ENCODE peak calls at places on chromosomes 2 and 18, in ten cellular contexts. K, C, V, Q, I, U, J, X, L and E are unnamed samples.

GRCh38 chr2:63053889-63054725 is 3.5 kb downstream of the OTX1 start:
- DNase-seq in K (no peak), C (peak; percentile 78), V (no peak), Q (peak; percentile 8), I (no peak), U (no peak), J (no peak), X (peak; percentile 19), L (peak; percentile 96), E (peak; percentile 13)

GRCh38 chr2:239158641-239159475 is 242.0 kb downstream of the HDAC4 start:
- DNase-seq in K (no peak), C (peak; percentile 18), V (no peak), Q (no peak), I (no peak), U (no peak), J (no peak), X (no peak), L (no peak), E (no peak)

GRCh38 chr2:101355561-101356130 is 31.7 kb downstream of the CREG2 start:
- DNase-seq in K (no peak), C (no peak), V (no peak), Q (no peak), I (no peak), U (peak; percentile 81), J (peak; percentile 91), X (no peak), L (no peak), E (no peak)

GRCh38 chr18:67730884-67731283 is 214.4 kb upstream of the DSEL start:
- DNase-seq in K (peak; percentile 1), C (no peak), V (peak; percentile 76), Q (no peak), I (peak; percentile 86), U (peak; percentile 94), J (peak; percentile 91), X (peak; percentile 75), L (no peak), E (no peak)

GRCh38 chr2:59567115-59567514 is 986.3 kb downstream of the BCL11A start:
- DNase-seq in K (no peak), C (no peak), V (no peak), Q (no peak), I (no peak), U (no peak), J (no peak), X (no peak), L (no peak), E (no peak)

GRCh38 chr2:60567919-60568874 is 14.7 kb upstream of the BCL11A start:
- DNase-seq in K (no peak), C (no peak), V (no peak), Q (no peak), I (no peak), U (no peak), J (no peak), X (no peak), L (no peak), E (no peak)

GRCh38 chr2:191954446-191954845 is 107.6 kb upstream of the CAVIN2 start:
- DNase-seq in K (no peak), C (no peak), V (no peak), Q (no peak), I (no peak), U (no peak), J (no peak), X (no peak), L (no peak), E (no peak)

GRCh38 chr2:155633887-155634570 is 698.5 kb downstream of the NR4A2 start:
- DNase-seq in K (no peak), C (no peak), V (no peak), Q (no peak), I (no peak), U (peak; percentile 26), J (no peak), X (peak; percentile 51), L (no peak), E (no peak)

GRCh38 chr2:237931205-237931721 is 35.6 kb upstream of the UBE2F start:
- DNase-seq in K (no peak), C (no peak), V (peak; percentile 92), Q (no peak), I (peak; percentile 54), U (no peak), J (no peak), X (no peak), L (no peak), E (no peak)

GRCh38 chr2:101036562-101036961 is 34.5 kb downstream of the RPL31 start:
- DNase-seq in K (no peak), C (no peak), V (peak; percentile 33), Q (peak; percentile 14), I (peak; percentile 21), U (peak; percentile 60), J (peak; percentile 8), X (peak; percentile 53), L (no peak), E (no peak)

GRCh38 chr2:164178835-164179470 is 442.3 kb downstream of the GRB14 start:
- DNase-seq in K (no peak), C (no peak), V (peak; percentile 24), Q (no peak), I (peak; percentile 49), U (no peak), J (peak; percentile 32), X (no peak), L (no peak), E (no peak)

GRCh38 chr2:11559066-11559785 is 25.4 kb downstream of the GREB1 start:
- DNase-seq in K (no peak), C (peak; percentile 68), V (no peak), Q (no peak), I (no peak), U (no peak), J (no peak), X (no peak), L (no peak), E (no peak)

GRCh38 chr18:25743661-25744151 is 346.7 kb downstream of the SS18 start:
- DNase-seq in K (no peak), C (peak; percentile 85), V (no peak), Q (no peak), I (no peak), U (no peak), J (no peak), X (no peak), L (peak; percentile 73), E (no peak)

GRCh38 chr2:238906936-238907716 is 59.2 kb downstream of the TWIST2 start:
- DNase-seq in K (no peak), C (peak; percentile 19), V (no peak), Q (no peak), I (no peak), U (no peak), J (no peak), X (no peak), L (no peak), E (no peak)

GRCh38 chr18:7953085-7953958 is 386.2 kb downstream of the PTPRM start:
- DNase-seq in K (no peak), C (no peak), V (no peak), Q (no peak), I (no peak), U (no peak), J (no peak), X (no peak), L (no peak), E (no peak)

GRCh38 chr18:31325051-31325450 is 7.1 kb downstream of the DSG1 start:
- DNase-seq in K (no peak), C (no peak), V (peak; percentile 71), Q (no peak), I (peak; percentile 96), U (peak; percentile 75), J (peak; percentile 37), X (peak; percentile 78), L (no peak), E (peak; percentile 22)

GRCh38 chr2:187853413-187853812 is 299.2 kb upstream of the TFPI start:
- DNase-seq in K (no peak), C (no peak), V (no peak), Q (no peak), I (peak; percentile 4), U (no peak), J (no peak), X (peak; percentile 15), L (no peak), E (no peak)

GRCh38 chr2:186569906-186570305 is 19.9 kb upstream of the ITGAV start:
- DNase-seq in K (no peak), C (peak; percentile 79), V (no peak), Q (no peak), I (peak; percentile 77), U (no peak), J (no peak), X (peak; percentile 47), L (no peak), E (no peak)
- H3K4me2 ChIP-seq in K (peak overlapping the region; percentile 71), C (peak overlapping the region; percentile 56), V (no peak overlapping the region), Q (no peak overlapping the region), I (no peak overlapping the region), U (no peak overlapping the region), J (no peak overlapping the region), X (peak overlapping the region; percentile 64), L (no peak overlapping the region), E (no peak overlapping the region)

GRCh38 chr18:12038082-12038660 is 55.5 kb upstream of the ANKRD62 start:
- DNase-seq in K (no peak), C (peak; percentile 54), V (no peak), Q (no peak), I (peak; percentile 41), U (no peak), J (no peak), X (no peak), L (peak; percentile 74), E (peak; percentile 48)
- H3K4me3 ChIP-seq in K (peak overlapping the region; percentile 52), C (peak overlapping the region; percentile 61), V (no peak overlapping the region), Q (peak overlapping the region; percentile 70), I (peak overlapping the region; percentile 65), U (peak overlapping the region; percentile 74), J (no peak overlapping the region), X (no peak overlapping the region), L (peak overlapping the region; percentile 72), E (no peak overlapping the region)

GRCh38 chr2:83817511-83817910 is 641.6 kb downstream of the SUCLG1 start:
- DNase-seq in K (no peak), C (peak; percentile 10), V (no peak), Q (peak; percentile 10), I (no peak), U (peak; percentile 42), J (peak; percentile 2), X (peak; percentile 6), L (no peak), E (no peak)
- TF ChIP-seq CTCF in K (peak; percentile 11), C (peak; percentile 58), V (no peak), Q (peak; percentile 63), I (peak; percentile 10), U (peak; percentile 57), J (peak; percentile 39), X (no peak), L (peak; percentile 14), E (peak; percentile 50)

GRCh38 chr18:55418439-55418838 is 169.6 kb downstream of the TCF4 start:
- DNase-seq in K (no peak), C (no peak), V (no peak), Q (no peak), I (no peak), U (no peak), J (no peak), X (no peak), L (no peak), E (no peak)

GRCh38 chr18:55414475-55414874 is 173.5 kb downstream of the TCF4 start:
- DNase-seq in K (no peak), C (no peak), V (no peak), Q (no peak), I (no peak), U (no peak), J (no peak), X (no peak), L (no peak), E (no peak)

GRCh38 chr18:55415258-55415871 is 172.6 kb downstream of the TCF4 start:
- DNase-seq in K (peak; percentile 24), C (peak; percentile 90), V (peak; percentile 86), Q (peak; percentile 80), I (peak; percentile 82), U (peak; percentile 74), J (peak; percentile 43), X (peak; percentile 90), L (peak; percentile 89), E (peak; percentile 88)

GRCh38 chr18:55419132-55419938 is 168.7 kb downstream of the TCF4 start:
- DNase-seq in K (no peak), C (peak; percentile 31), V (peak; percentile 54), Q (no peak), I (peak; percentile 53), U (no peak), J (no peak), X (no peak), L (no peak), E (no peak)

GRCh38 chr18:55416791-55417190 is 171.2 kb downstream of the TCF4 start:
- DNase-seq in K (no peak), C (no peak), V (no peak), Q (no peak), I (peak; percentile 59), U (no peak), J (no peak), X (no peak), L (no peak), E (no peak)
- H3K4me2 ChIP-seq in K (no peak overlapping the region), C (no peak overlapping the region), V (peak overlapping the region; percentile 17), Q (peak overlapping the region; percentile 96), I (peak overlapping the region; percentile 29), U (no peak overlapping the region), J (no peak overlapping the region), X (no peak overlapping the region), L (no peak overlapping the region), E (no peak overlapping the region)